ENCODE peak calls at places on chromosomes 6 and 20, in ten cellular contexts. F, P, L, V, H, D, O, Z, Q and J are unnamed samples.

GRCh38 chr20:14775778-14776177 is 438.4 kb upstream of the FLRT3 start:
- DNase-seq in F (no peak), P (no peak), L (no peak), V (peak; percentile 24), H (no peak), D (no peak), O (peak; percentile 5), Z (no peak), Q (no peak), J (no peak)

GRCh38 chr6:30752164-30752927 is 8.0 kb upstream of the IER3 start:
- DNase-seq in F (peak; percentile 82), P (peak; percentile 97), L (no peak), V (peak; percentile 100), H (no peak), D (no peak), O (peak; percentile 100), Z (no peak), Q (no peak), J (no peak)

GRCh38 chr6:10719386-10720228 is 3.3 kb upstream of the TMEM14C start:
- DNase-seq in F (no peak), P (peak; percentile 68), L (no peak), V (peak; percentile 18), H (no peak), D (no peak), O (peak; percentile 55), Z (peak; percentile 23), Q (no peak), J (no peak)

GRCh38 chr20:48294196-48294595 is 508.9 kb upstream of the SULF2 start:
- DNase-seq in F (no peak), P (no peak), L (no peak), V (no peak), H (no peak), D (no peak), O (peak; percentile 61), Z (peak; percentile 12), Q (no peak), J (no peak)

GRCh38 chr20:43583982-43584432 is 6.7 kb upstream of the IFT52 start:
- DNase-seq in F (peak; percentile 74), P (no peak), L (no peak), V (peak; percentile 99), H (no peak), D (no peak), O (peak; percentile 98), Z (no peak), Q (peak; percentile 45), J (peak; percentile 12)

GRCh38 chr6:69914015-69914485 is 47.7 kb downstream of the COL19A1 start:
- DNase-seq in F (no peak), P (no peak), L (peak; percentile 35), V (no peak), H (no peak), D (no peak), O (no peak), Z (no peak), Q (no peak), J (no peak)

GRCh38 chr6:3795836-3796395 is 44.4 kb upstream of the PXDC1 start:
- DNase-seq in F (no peak), P (no peak), L (no peak), V (no peak), H (no peak), D (no peak), O (no peak), Z (no peak), Q (no peak), J (no peak)

GRCh38 chr6:97644353-97644752 is 361.3 kb upstream of the MMS22L start:
- DNase-seq in F (no peak), P (no peak), L (no peak), V (no peak), H (no peak), D (no peak), O (no peak), Z (no peak), Q (no peak), J (no peak)

GRCh38 chr20:46823271-46823747 is 71.3 kb upstream of the EYA2 start:
- DNase-seq in F (no peak), P (no peak), L (no peak), V (no peak), H (no peak), D (no peak), O (no peak), Z (no peak), Q (no peak), J (no peak)

GRCh38 chr20:17762243-17762872 is 62.6 kb downstream of the BANF2 start:
- DNase-seq in F (no peak), P (no peak), L (no peak), V (no peak), H (no peak), D (no peak), O (no peak), Z (no peak), Q (no peak), J (no peak)

GRCh38 chr6:37017606-37018005 is 12.2 kb downstream of the FGD2 start:
- DNase-seq in F (no peak), P (no peak), L (no peak), V (no peak), H (no peak), D (no peak), O (no peak), Z (no peak), Q (no peak), J (no peak)

GRCh38 chr6:156752666-156753301 is 24.4 kb upstream of the ARID1B start:
- DNase-seq in F (no peak), P (no peak), L (no peak), V (no peak), H (peak; percentile 63), D (no peak), O (no peak), Z (peak; percentile 78), Q (peak; percentile 68), J (no peak)

GRCh38 chr6:156760377-156760776 is 16.8 kb upstream of the ARID1B start:
- DNase-seq in F (no peak), P (no peak), L (no peak), V (no peak), H (no peak), D (no peak), O (no peak), Z (peak; percentile 44), Q (no peak), J (no peak)

GRCh38 chr6:156762547-156762946 is 14.6 kb upstream of the ARID1B start:
- DNase-seq in F (no peak), P (no peak), L (no peak), V (no peak), H (no peak), D (no peak), O (no peak), Z (no peak), Q (no peak), J (no peak)

GRCh38 chr6:156756630-156757610 is 20.3 kb upstream of the ARID1B start:
- DNase-seq in F (no peak), P (no peak), L (no peak), V (no peak), H (no peak), D (no peak), O (no peak), Z (no peak), Q (no peak), J (no peak)

GRCh38 chr6:156757849-156758248 is 19.3 kb upstream of the ARID1B start:
- DNase-seq in F (no peak), P (no peak), L (no peak), V (no peak), H (no peak), D (no peak), O (no peak), Z (no peak), Q (no peak), J (no peak)
- H3K4me3 ChIP-seq in F (no peak overlapping the region), P (no peak overlapping the region), L (no peak overlapping the region), V (no peak overlapping the region), H (no peak overlapping the region), D (no peak overlapping the region), O (no peak overlapping the region), Z (no peak overlapping the region), Q (no peak overlapping the region), J (no peak overlapping the region)

DNA sequence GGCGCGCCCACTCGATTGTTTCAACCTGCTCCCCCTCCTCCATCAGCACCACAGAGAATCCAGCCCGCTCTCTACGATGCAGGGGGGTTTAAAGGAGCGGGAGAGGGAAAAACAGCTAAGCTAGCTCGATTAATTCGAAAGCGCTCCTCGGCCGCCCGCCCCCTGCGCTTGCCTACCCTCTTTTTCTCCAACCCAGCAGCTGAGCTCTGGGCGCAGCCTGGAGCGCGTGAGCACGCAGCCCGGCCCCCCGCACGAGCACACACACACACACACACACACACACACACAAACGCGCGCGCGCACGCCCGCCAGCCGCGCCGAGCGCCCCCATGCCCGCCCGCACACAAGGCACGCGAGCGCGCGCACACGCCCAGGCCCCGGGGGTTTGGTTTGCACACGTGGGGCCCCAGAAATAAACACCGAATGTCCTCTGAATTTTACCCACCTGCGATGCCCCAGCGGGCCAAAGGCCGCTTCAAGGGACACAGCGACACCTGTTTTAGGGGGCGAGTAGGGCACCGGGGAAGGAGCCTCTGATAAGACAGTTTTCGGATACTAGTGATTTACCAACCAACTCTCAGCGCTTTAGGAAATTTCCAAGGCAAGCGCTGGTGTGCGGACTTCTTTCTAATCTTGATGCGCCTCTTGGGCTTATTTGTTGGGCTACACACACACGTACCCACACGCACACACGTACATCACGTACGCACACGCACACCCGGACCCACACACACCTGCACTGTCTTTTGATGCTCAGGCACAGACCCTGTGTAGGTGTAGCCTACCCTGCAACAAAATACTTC is 787 bp upstream of the NRN1 start:
- DNase-seq in F (no peak), P (peak; percentile 68), L (no peak), V (no peak), H (no peak), D (no peak), O (no peak), Z (peak; percentile 89), Q (peak; percentile 53), J (no peak)
- H3K4me3 ChIP-seq in F (peak overlapping the region; percentile 59), P (peak overlapping the region; percentile 62), L (peak overlapping the region; percentile 47), V (no peak overlapping the region), H (peak overlapping the region; percentile 70), D (peak overlapping the region; percentile 48), O (no peak overlapping the region), Z (peak overlapping the region; percentile 73), Q (peak overlapping the region; percentile 80), J (peak overlapping the region; percentile 60)

DNA sequence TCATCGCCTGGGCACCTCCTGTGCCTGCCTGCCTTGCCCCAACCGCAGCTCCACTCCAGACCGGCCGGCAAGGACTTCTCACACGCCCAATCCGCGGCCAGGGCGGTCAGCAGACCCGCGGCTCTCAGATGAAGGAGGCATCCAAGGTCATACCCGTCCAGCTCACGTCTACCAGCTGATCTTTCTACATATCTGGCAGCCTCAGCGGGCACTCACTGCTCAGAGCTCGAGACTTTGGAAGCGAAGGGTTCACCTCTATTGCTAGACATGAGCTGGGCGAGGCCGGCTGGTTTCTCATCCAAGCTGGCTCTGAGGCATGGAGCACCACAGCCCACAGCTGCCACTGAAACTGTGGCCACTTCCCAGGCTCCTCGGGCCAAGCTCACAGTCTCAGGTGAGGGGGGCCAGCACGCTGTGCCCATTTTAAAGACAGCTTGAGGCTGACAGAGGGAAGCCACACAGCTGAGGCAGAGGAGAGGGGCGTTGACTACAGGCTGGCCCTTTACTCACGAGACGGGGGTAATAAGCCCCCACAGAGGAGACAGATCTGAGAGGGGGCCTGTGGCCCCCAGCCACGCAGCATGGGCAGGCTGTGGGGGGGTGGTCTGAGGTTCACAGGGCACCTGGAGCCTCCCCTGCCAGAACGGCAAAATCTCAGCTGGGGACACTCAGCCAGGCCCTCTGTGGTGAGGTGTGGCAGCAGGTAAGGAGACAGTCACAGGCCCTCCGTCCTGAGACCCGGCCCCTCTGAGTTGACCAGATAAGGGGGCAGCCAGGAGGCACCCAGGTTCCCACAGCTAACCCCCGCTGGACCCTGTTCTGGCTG is 2.0 kb downstream of the LAMA5 start:
- DNase-seq in F (no peak), P (no peak), L (no peak), V (no peak), H (no peak), D (no peak), O (no peak), Z (no peak), Q (no peak), J (no peak)
- H3K4me3 ChIP-seq in F (no peak overlapping the region), P (peak overlapping the region; percentile 83), L (no peak overlapping the region), V (peak overlapping the region; percentile 77), H (no peak overlapping the region), D (no peak overlapping the region), O (peak overlapping the region; percentile 69), Z (peak overlapping the region; percentile 92), Q (no peak overlapping the region), J (no peak overlapping the region)

GRCh38 chr20:56360133-56360898 is 1.5 kb downstream of the FAM210B start:
- DNase-seq in F (no peak), P (no peak), L (no peak), V (no peak), H (no peak), D (no peak), O (no peak), Z (no peak), Q (no peak), J (no peak)
- H3K4me3 ChIP-seq in F (peak overlapping the region; percentile 99), P (peak overlapping the region; percentile 99), L (no peak overlapping the region), V (peak overlapping the region; percentile 83), H (no peak overlapping the region), D (no peak overlapping the region), O (peak overlapping the region; percentile 85), Z (no peak overlapping the region), Q (no peak overlapping the region), J (no peak overlapping the region)